ENCODE peak calls at places on chromosome 3, in six cellular contexts. N is heart right ventricle; R is PC-3; J is left lung; C is upper lobe of right lung; W is CD8-positive, alpha-beta T cell. L is an unnamed sample.

GRCh38 chr3:7669641-7670040 is 808.7 kb downstream of the GRM7 start:
- DNase-seq in N (no peak), W (no peak), R (no peak), J (no peak), C (no peak), L (no peak)

GRCh38 chr3:122988507-122988906 is 39.1 kb downstream of the SEMA5B start:
- DNase-seq in R (no peak), C (no peak), J (no peak), N (no peak), W (no peak), L (no peak)

GRCh38 chr3:101026244-101026643 is 33.0 kb upstream of the ABI3BP start:
- DNase-seq in W (no peak), R (no peak), J (no peak), C (no peak), N (no peak), L (no peak)

GRCh38 chr3:170632780-170633179 is 46.9 kb upstream of the SLC7A14 start:
- DNase-seq in C (no peak), N (no peak), J (no peak), W (no peak), R (peak), L (no peak)

GRCh38 chr3:40079845-40080240 is 229.7 kb upstream of the EIF1B start:
- DNase-seq in N (no peak), C (no peak), R (peak), W (no peak), J (no peak), L (no peak)

GRCh38 chr3:67486883-67487282 is 167.5 kb downstream of the SUCLG2 start:
- DNase-seq in R (no peak), C (no peak), J (no peak), W (no peak), N (no peak), L (no peak)

GRCh38 chr3:151445283-151446001 is 15.4 kb downstream of the IGSF10 start:
- DNase-seq in W (no peak), N (no peak), R (peak), C (no peak), J (peak), L (no peak)

GRCh38 chr3:61788623-61789507 is 227.5 kb downstream of the PTPRG start:
- DNase-seq in W (no peak), R (no peak), J (no peak), C (no peak), N (no peak), L (no peak)

GRCh38 chr3:101050061-101050460 is 56.8 kb upstream of the ABI3BP start:
- DNase-seq in J (no peak), W (no peak), C (no peak), N (no peak), R (no peak), L (no peak)

GRCh38 chr3:184417619-184418327 is 37.9 kb downstream of the CHRD start:
- DNase-seq in C (peak), J (peak), N (peak), W (peak), R (peak), L (peak)

GRCh38 chr3:35744419-35744818 is 105.1 kb downstream of the ARPP21 start:
- DNase-seq in N (no peak), R (no peak), W (no peak), J (no peak), C (no peak), L (no peak)

GRCh38 chr3:16724487-16724886 is 119.3 kb upstream of the DAZL start:
- DNase-seq in W (no peak), N (no peak), C (no peak), R (no peak), J (no peak), L (no peak)

GRCh38 chr3:16721494-16721893 is 116.3 kb upstream of the DAZL start:
- DNase-seq in W (no peak), J (no peak), N (no peak), C (no peak), R (no peak), L (no peak)

GRCh38 chr3:16719426-16719825 is 114.2 kb upstream of the DAZL start:
- DNase-seq in R (no peak), W (no peak), J (no peak), N (no peak), C (no peak), L (no peak)

GRCh38 chr3:16720367-16720766 is 115.1 kb upstream of the DAZL start:
- DNase-seq in J (no peak), W (no peak), N (no peak), C (no peak), R (no peak), L (no peak)

DNA sequence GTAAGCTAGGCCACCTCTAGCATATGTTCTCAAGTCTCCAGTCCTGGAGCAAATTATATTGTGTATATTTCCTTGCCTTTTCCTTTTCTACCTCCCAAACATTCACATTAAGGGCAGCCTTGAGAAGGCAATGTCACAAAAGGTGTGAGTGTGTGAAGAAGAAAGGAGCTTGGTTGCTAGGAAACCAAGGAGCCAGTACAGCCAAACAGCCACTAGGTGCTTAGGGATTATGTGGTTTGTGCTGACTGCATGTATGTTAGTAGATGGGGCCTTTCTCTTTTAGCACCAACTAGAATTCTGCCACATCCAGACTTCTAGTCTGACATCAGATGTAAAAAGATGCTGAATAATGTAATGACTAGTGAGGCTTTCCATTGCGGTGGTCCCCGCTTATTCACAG is 118.8 kb upstream of the DAZL start:
- DNase-seq in J (no peak), W (no peak), C (no peak), N (no peak), R (peak), L (no peak)
- TF ChIP-seq CTCF in J (no peak), W (no peak), C (no peak), N (no peak), R (peak), L (no peak)

GRCh38 chr3:27721717-27722564 is at the start of gene EOMES:
- DNase-seq in C (no peak), R (peak), N (no peak), J (peak), W (peak), L (peak)
- TF ChIP-seq CTCF in C (peak), R (peak), N (no peak), J (no peak), W (peak), L (peak)

GRCh38 chr3:128936341-128936740 is 56.9 kb downstream of the ACAD9 start:
- DNase-seq in C (no peak), R (no peak), N (no peak), W (peak), J (no peak), L (no peak)

GRCh38 chr3:128942161-128942952 is 51.5 kb downstream of the CFAP92 start:
- DNase-seq in C (no peak), R (peak), W (no peak), J (no peak), N (no peak), L (no peak)

GRCh38 chr3:128945041-128945877 is 48.6 kb downstream of the CFAP92 start:
- DNase-seq in R (no peak), N (no peak), W (no peak), C (no peak), J (no peak), L (no peak)

GRCh38 chr3:128935922-128936321 is 56.5 kb downstream of the ACAD9 start:
- DNase-seq in C (no peak), J (no peak), W (peak), R (no peak), N (no peak), L (no peak)

GRCh38 chr3:128940252-128940651 is 53.6 kb downstream of the CFAP92 start:
- DNase-seq in J (no peak), C (no peak), W (no peak), R (no peak), N (no peak), L (no peak)
- TF ChIP-seq CTCF in J (no peak), C (no peak), W (no peak), R (no peak), N (no peak), L (no peak)

GRCh38 chr3:52931889-52932288 is 34.5 kb upstream of the STIMATE start:
- DNase-seq in R (peak), J (no peak), N (no peak), W (no peak), C (no peak), L (no peak)
- TF ChIP-seq CTCF in R (peak), J (no peak), N (no peak), W (no peak), C (no peak), L (no peak)

DNA sequence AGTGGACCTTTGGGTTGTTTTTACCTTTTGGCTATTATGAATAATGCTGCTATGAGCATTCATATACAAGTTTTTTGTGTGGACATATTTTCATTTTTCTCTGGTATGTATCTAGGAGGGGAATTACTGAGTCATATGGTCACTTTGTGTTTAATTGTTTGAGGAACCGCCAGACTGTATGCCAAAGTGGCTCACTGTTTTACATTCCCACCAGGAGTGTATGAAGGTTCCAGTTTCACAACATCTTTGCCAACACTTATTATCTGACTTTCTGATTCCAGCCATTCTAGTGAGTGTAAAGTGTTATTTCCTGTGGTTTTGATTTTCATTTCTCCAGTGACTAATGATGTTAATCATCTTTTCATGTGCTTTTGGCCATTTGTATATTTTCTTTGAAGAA is 51.8 kb downstream of the CMTM7 start:
- DNase-seq in C (no peak), N (no peak), J (no peak), R (peak), W (no peak), L (no peak)
- TF ChIP-seq CTCF in C (no peak), N (no peak), J (no peak), R (no peak), W (no peak), L (no peak)

GRCh38 chr3:75218577-75218976 is 445.6 kb upstream of the FRG2C start:
- DNase-seq in C (no peak), W (no peak), N (no peak), J (no peak), R (no peak), L (no peak)

GRCh38 chr3:75224419-75224818 is 439.7 kb upstream of the FRG2C start:
- DNase-seq in R (peak), C (no peak), N (no peak), J (no peak), W (no peak), L (no peak)

DNA sequence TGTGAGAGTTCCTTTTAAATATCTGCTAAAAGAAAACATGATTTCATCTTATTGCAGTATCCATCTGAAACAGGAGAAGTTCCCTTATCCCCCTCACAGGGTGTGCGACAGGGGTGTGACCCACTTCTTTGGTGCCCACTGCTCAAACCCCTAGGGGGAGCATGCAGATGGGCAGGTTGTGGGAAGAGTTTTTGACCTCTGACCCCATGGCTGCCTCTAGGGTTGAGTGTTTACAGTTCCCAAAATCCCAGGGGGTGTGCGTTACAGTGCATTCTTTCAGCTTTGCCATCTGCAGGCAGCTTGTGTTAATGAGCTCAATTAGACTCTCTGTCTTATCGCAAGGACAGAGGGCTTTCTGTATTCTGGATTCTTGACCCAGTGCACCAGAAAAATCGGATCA is 443.2 kb upstream of the FRG2C start:
- DNase-seq in W (no peak), C (no peak), N (no peak), J (no peak), R (no peak), L (no peak)
- TF ChIP-seq CTCF in W (no peak), C (no peak), N (no peak), J (no peak), R (no peak), L (no peak)

GRCh38 chr3:174618368-174618767 is 240.8 kb upstream of the NAALADL2 start:
- DNase-seq in J (no peak), W (no peak), C (no peak), R (no peak), N (no peak), L (no peak)

GRCh38 chr3:174619244-174619643 is 239.9 kb upstream of the NAALADL2 start:
- DNase-seq in C (no peak), J (no peak), W (no peak), N (no peak), R (no peak), L (no peak)

GRCh38 chr3:174620855-174621457 is 238.2 kb upstream of the NAALADL2 start:
- DNase-seq in N (no peak), W (no peak), R (no peak), J (no peak), C (no peak), L (no peak)

GRCh38 chr3:174620138-174620537 is 239.0 kb upstream of the NAALADL2 start:
- DNase-seq in J (no peak), R (peak), N (no peak), W (no peak), C (no peak), L (no peak)
- TF ChIP-seq CTCF in J (no peak), R (peak), N (no peak), W (no peak), C (no peak), L (no peak)

GRCh38 chr3:103866113-103866512 is 1431.3 kb downstream of the ZPLD1 start:
- DNase-seq in J (no peak), C (no peak), W (no peak), R (no peak), N (no peak), L (no peak)
- TF ChIP-seq CTCF in J (no peak), C (no peak), W (no peak), R (no peak), N (no peak), L (no peak)

GRCh38 chr3:19967208-19967607 is 20.3 kb downstream of the RAB5A start:
- DNase-seq in N (no peak), R (no peak), W (no peak), C (no peak), J (no peak), L (no peak)

GRCh38 chr3:19972056-19972455 is 25.2 kb downstream of the RAB5A start:
- DNase-seq in C (no peak), N (no peak), J (no peak), R (peak), W (no peak), L (no peak)

GRCh38 chr3:19967812-19968211 is 20.9 kb downstream of the RAB5A start:
- DNase-seq in C (no peak), R (no peak), J (no peak), W (no peak), N (no peak), L (no peak)

DNA sequence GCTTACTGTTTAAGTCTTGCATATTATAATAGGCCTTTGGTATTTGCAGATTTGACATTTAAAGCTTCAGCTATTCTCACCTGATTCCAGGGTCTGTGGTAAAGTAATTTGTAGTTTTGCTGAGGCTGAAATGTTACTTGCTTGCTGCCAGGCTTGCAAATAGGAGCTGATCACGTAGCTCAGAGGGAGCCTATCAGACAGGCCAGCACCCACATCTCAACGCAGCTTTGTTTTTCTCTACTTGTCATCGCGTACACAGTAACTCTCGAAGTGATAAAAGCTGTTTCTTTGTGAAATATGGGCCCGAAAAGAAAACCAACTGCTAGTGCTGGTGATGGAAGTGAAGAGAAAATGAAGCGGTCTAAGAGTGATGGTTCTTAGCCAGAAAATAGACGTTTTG is 23.4 kb downstream of the RAB5A start:
- DNase-seq in J (no peak), W (no peak), R (no peak), C (no peak), N (no peak), L (no peak)
- TF ChIP-seq CTCF in J (no peak), W (no peak), R (no peak), C (no peak), N (no peak), L (no peak)

L was measured in natural killer cell.